ENCODE peak calls at places on chromosomes 5 and 9, in eight cellular contexts. Y is cardiac fibroblast, U is brain microvascular endothelial cell, W is foreskin fibroblast, D is GM12865, X is tibial nerve, A is fibroblast of mammary gland, Z is AG10803. L is an unnamed sample.

GRCh38 chr9:123550797-123551196 is 194.8 kb downstream of the CRB2 start:
- DNase-seq in D (no peak), X (no peak), Y (no peak), Z (no peak), W (no peak), U (no peak), A (no peak), L (no peak)

GRCh38 chr5:72108200-72109050 is 1.1 kb downstream of the MAP1B start:
- DNase-seq in Z (peak; percentile 60), D (no peak), X (peak; percentile 79), W (peak; percentile 90), U (peak; percentile 70), Y (peak; percentile 75), A (peak; percentile 61), L (no peak)

GRCh38 chr5:23389543-23390215 is 117.7 kb upstream of the PRDM9 start:
- DNase-seq in D (no peak), Y (peak; percentile 38), X (no peak), W (no peak), Z (no peak), A (no peak), U (no peak), L (no peak)

GRCh38 chr5:122183098-122183794 is 53.9 kb downstream of the ZNF474 start:
- DNase-seq in U (peak; percentile 72), D (no peak), A (peak; percentile 86), Z (peak; percentile 87), W (peak; percentile 83), X (peak; percentile 24), Y (peak; percentile 88), L (no peak)

GRCh38 chr9:74696520-74696919 is 191.2 kb downstream of the TRPM6 start:
- DNase-seq in U (no peak), W (no peak), Z (no peak), A (no peak), D (no peak), Y (no peak), X (no peak), L (no peak)

GRCh38 chr9:37747271-37747753 is 6.3 kb upstream of the TRMT10B start:
- DNase-seq in U (peak; percentile 65), D (peak; percentile 72), Y (peak; percentile 79), X (no peak), Z (peak; percentile 67), A (peak; percentile 72), W (peak; percentile 86), L (peak; percentile 46)

GRCh38 chr9:82320566-82320965 is 332.0 kb downstream of the SPATA31D1 start:
- DNase-seq in W (peak; percentile 47), Y (peak; percentile 26), A (no peak), X (no peak), U (peak; percentile 25), D (no peak), Z (peak; percentile 15), L (no peak)

GRCh38 chr5:94524841-94525697 is 93.3 kb downstream of the KIAA0825 start:
- DNase-seq in W (peak; percentile 54), Z (peak; percentile 44), Y (peak; percentile 60), D (peak; percentile 71), A (peak; percentile 51), U (peak; percentile 30), X (no peak), L (peak; percentile 30)

GRCh38 chr5:81759632-81760005 is 8.7 kb upstream of the SSBP2 start:
- DNase-seq in A (no peak), X (no peak), Z (no peak), Y (peak; percentile 14), W (no peak), D (no peak), U (no peak), L (no peak)

GRCh38 chr9:129597355-129598088 is 23.4 kb downstream of the C9orf50 start:
- DNase-seq in X (no peak), D (peak; percentile 41), Z (peak; percentile 57), A (peak; percentile 68), Y (peak; percentile 76), U (no peak), W (peak; percentile 84), L (no peak)

GRCh38 chr5:166240705-166241104 is 2050.7 kb upstream of the WWC1 start:
- DNase-seq in U (no peak), Z (no peak), X (no peak), D (no peak), A (no peak), Y (no peak), W (no peak), L (no peak)

DNA sequence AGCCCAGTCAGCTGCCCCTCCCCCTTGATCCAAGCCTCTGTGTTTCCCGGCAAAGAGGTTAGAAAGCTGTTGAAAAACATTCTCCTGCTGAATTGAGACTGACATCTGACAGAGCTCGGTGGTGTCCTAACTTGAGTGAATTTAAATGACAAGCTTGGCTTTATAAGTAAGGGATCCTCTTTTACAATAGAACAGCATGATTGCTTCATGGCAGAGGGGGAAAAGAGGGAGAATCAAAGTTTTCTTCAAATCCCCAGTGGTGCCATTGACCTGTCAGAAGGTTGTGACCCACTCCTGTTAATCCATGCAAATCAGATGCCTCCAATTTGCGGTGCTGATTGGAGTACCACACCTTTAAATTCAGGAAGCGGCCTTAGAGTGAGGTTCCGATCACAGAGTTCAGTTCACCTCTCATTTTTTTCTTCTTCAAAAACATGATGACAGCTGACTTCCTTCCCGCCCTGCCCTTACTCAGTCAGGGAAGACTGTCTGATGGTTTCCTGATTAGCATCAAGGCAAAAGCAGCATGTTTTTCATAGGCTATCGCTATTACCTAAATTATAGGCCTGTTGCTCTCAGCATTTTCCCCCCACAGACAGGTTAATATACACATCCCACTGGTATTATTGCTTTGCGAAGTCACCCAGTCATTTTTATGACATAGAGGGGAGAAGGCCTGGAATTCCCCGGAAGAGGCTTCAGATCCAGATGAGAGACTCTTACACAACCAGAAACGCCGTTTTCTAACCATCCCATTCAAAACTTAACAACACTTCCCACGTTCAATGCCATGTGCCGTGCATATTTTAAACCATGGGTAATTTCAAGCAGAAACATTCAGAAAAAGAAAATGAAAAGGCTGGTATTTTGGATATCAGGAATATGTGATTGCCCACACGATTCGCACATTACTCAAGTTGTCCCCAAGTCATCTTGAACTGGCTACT is 141.4 kb downstream of the EBF1 start:
- DNase-seq in Y (no peak), U (no peak), X (no peak), A (peak; percentile 53), D (peak; percentile 85), Z (peak; percentile 78), W (no peak), L (no peak)
- TF ChIP-seq CTCF in Y (no peak), U (no peak), X (no peak), A (no peak), D (no peak), Z (no peak), W (no peak), L (no peak)

DNA sequence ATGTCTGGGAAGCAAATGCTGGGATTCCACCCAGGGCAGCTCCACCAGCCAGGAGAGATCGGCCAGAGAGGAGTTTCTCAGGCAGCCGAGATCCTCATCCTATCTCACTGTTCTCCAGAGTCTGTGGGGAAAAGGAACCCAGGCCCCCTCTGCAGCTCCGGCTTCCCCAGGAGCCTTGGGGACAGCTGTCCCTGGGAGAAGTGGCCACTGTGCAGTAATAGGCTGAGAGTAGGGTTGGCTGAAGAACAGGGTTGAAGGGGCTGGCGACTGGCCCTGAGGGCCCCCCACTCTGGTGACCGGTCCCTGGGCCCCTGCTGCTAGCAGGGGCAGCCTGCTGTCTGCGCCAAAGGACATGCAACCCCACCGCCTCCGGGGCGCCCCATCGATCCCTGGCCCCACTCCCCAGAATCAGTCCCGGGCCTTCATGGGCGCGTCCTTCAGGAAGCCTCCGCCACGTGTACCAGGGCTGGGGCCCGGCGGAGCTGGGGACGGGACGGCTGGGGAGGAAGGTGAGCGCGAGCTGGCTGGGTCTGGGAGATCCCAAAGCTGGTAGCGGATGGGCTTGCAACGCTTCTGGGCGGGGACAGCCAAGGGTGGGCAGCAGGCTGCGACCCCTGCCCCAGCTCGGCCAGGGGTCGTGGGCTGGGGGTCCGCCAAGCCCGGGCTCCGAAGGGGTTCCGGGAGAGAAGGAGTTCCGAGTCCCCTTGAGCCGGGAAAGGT is 44.0 kb upstream of the STXBP1 start:
- DNase-seq in A (no peak), D (no peak), X (no peak), U (no peak), W (no peak), Z (no peak), Y (no peak), L (no peak)
- H3K4me3 ChIP-seq in A (peak overlapping the region; percentile 77), D (peak overlapping the region; percentile 17), X (peak overlapping the region; percentile 80), U (peak overlapping the region; percentile 91), W (peak overlapping the region; percentile 93), Z (peak overlapping the region; percentile 94), Y (peak overlapping the region; percentile 93), L (peak overlapping the region; percentile 91)

GRCh38 chr9:35575478-35575877 is 29.6 kb upstream of the TESK1 start:
- DNase-seq in U (no peak), Z (no peak), Y (no peak), D (no peak), W (no peak), A (no peak), X (no peak), L (no peak)
- TF ChIP-seq CTCF in U (no peak), Z (no peak), Y (no peak), D (no peak), W (no peak), A (no peak), X (no peak), L (no peak)

GRCh38 chr9:84315278-84315877 is 25.2 kb downstream of the SLC28A3 start:
- DNase-seq in Y (peak; percentile 79), D (peak; percentile 77), Z (peak; percentile 66), W (peak; percentile 86), U (peak; percentile 57), A (peak; percentile 69), X (peak; percentile 40), L (peak; percentile 30)
- H3K4me3 ChIP-seq in Y (no peak overlapping the region), D (no peak overlapping the region), Z (no peak overlapping the region), W (no peak overlapping the region), U (no peak overlapping the region), A (no peak overlapping the region), X (no peak overlapping the region), L (no peak overlapping the region)

GRCh38 chr5:7897014-7897600 is 28.2 kb downstream of the MTRR start:
- DNase-seq in W (peak; percentile 71), U (peak; percentile 79), Y (peak; percentile 38), X (no peak), Z (peak; percentile 31), A (peak; percentile 81), D (peak; percentile 53), L (no peak)
- TF ChIP-seq CTCF in W (peak; percentile 61), U (peak; percentile 88), Y (peak; percentile 33), X (no peak), Z (peak; percentile 39), A (peak; percentile 69), D (peak; percentile 40), L (peak; percentile 74)